ENCODE peak calls at places on chromosomes 13 and 19, in six cellular contexts. One of them, this sample, is unnamed.

GRCh38 chr19:6551607-6552450 is 21.0 kb downstream of the TNFSF9 start:
- DNase-seq in dorsolateral prefrontal cortex: no peak
- DNase-seq in brain microvascular endothelial cell: no peak
- DNase-seq in K562: peak; percentile 74
- DNase-seq in mesendoderm: peak; percentile 85
- DNase-seq in tibial artery: no peak
- DNase-seq in this sample: peak; percentile 94

GRCh38 chr13:111115841-111116500 is 861 bp downstream of the ARHGEF7 start:
- DNase-seq in dorsolateral prefrontal cortex: no peak
- DNase-seq in tibial artery: peak; percentile 88
- DNase-seq in K562: no peak
- DNase-seq in brain microvascular endothelial cell: peak; percentile 86
- DNase-seq in mesendoderm: peak; percentile 47
- DNase-seq in this sample: no peak

GRCh38 chr13:95641291-95641811 is 3.2 kb downstream of the DZIP1 start:
- DNase-seq in brain microvascular endothelial cell: no peak
- DNase-seq in dorsolateral prefrontal cortex: peak; percentile 78
- DNase-seq in mesendoderm: no peak
- DNase-seq in K562: no peak
- DNase-seq in tibial artery: no peak
- DNase-seq in this sample: no peak

GRCh38 chr13:71515639-71516038 is 351.4 kb downstream of the DACH1 start:
- DNase-seq in K562: no peak
- DNase-seq in dorsolateral prefrontal cortex: no peak
- DNase-seq in brain microvascular endothelial cell: no peak
- DNase-seq in mesendoderm: no peak
- DNase-seq in tibial artery: no peak
- DNase-seq in this sample: no peak

GRCh38 chr19:5294403-5295160 is 46.0 kb downstream of the PTPRS start:
- DNase-seq in tibial artery: no peak
- DNase-seq in mesendoderm: no peak
- DNase-seq in dorsolateral prefrontal cortex: no peak
- DNase-seq in K562: no peak
- DNase-seq in brain microvascular endothelial cell: no peak
- DNase-seq in this sample: no peak

GRCh38 chr13:41995946-41996345 is 35.0 kb upstream of the VWA8 start:
- DNase-seq in K562: peak; percentile 88
- DNase-seq in mesendoderm: no peak
- DNase-seq in brain microvascular endothelial cell: peak; percentile 80
- DNase-seq in tibial artery: no peak
- DNase-seq in dorsolateral prefrontal cortex: no peak
- DNase-seq in this sample: no peak

GRCh38 chr19:4584670-4585460 is 25.4 kb upstream of the SEMA6B start:
- DNase-seq in brain microvascular endothelial cell: no peak
- DNase-seq in tibial artery: no peak
- DNase-seq in mesendoderm: peak; percentile 50
- DNase-seq in dorsolateral prefrontal cortex: peak; percentile 70
- DNase-seq in K562: peak; percentile 57
- DNase-seq in this sample: no peak

GRCh38 chr13:75790198-75790970 is 154.3 kb downstream of the LMO7 start:
- DNase-seq in tibial artery: no peak
- DNase-seq in brain microvascular endothelial cell: no peak
- DNase-seq in dorsolateral prefrontal cortex: no peak
- DNase-seq in mesendoderm: no peak
- DNase-seq in K562: no peak
- DNase-seq in this sample: no peak

GRCh38 chr13:73245271-73245670 is 186.5 kb downstream of the KLF5 start:
- DNase-seq in mesendoderm: peak; percentile 37
- DNase-seq in tibial artery: no peak
- DNase-seq in brain microvascular endothelial cell: no peak
- DNase-seq in K562: no peak
- DNase-seq in dorsolateral prefrontal cortex: no peak
- DNase-seq in this sample: no peak

GRCh38 chr19:35752746-35753350 is 4.0 kb downstream of the HSPB6 start:
- DNase-seq in mesendoderm: no peak
- DNase-seq in tibial artery: no peak
- DNase-seq in brain microvascular endothelial cell: no peak
- DNase-seq in dorsolateral prefrontal cortex: no peak
- DNase-seq in K562: no peak
- DNase-seq in this sample: no peak

GRCh38 chr19:17326595-17326966 is 8.1 kb downstream of the ANO8 start:
- DNase-seq in dorsolateral prefrontal cortex: no peak
- DNase-seq in K562: no peak
- DNase-seq in mesendoderm: peak; percentile 89
- DNase-seq in tibial artery: no peak
- DNase-seq in brain microvascular endothelial cell: no peak
- DNase-seq in this sample: no peak

GRCh38 chr13:31595568-31595967 is 143.8 kb upstream of the RXFP2 start:
- DNase-seq in K562: no peak
- DNase-seq in mesendoderm: no peak
- DNase-seq in dorsolateral prefrontal cortex: no peak
- DNase-seq in tibial artery: no peak
- DNase-seq in brain microvascular endothelial cell: no peak
- DNase-seq in this sample: no peak

GRCh38 chr13:99376924-99377323 is 69.7 kb upstream of the GPR183 start:
- DNase-seq in brain microvascular endothelial cell: no peak
- DNase-seq in dorsolateral prefrontal cortex: no peak
- DNase-seq in mesendoderm: no peak
- DNase-seq in K562: no peak
- DNase-seq in tibial artery: no peak
- DNase-seq in this sample: no peak

GRCh38 chr19:48290341-48290922 is 20.6 kb downstream of the ZNF114 start:
- DNase-seq in tibial artery: no peak
- DNase-seq in mesendoderm: peak; percentile 96
- DNase-seq in dorsolateral prefrontal cortex: no peak
- DNase-seq in K562: no peak
- DNase-seq in brain microvascular endothelial cell: peak; percentile 53
- DNase-seq in this sample: no peak

GRCh38 chr19:47598407-47599349 is 10.3 kb upstream of the BICRA start:
- DNase-seq in brain microvascular endothelial cell: peak; percentile 95
- DNase-seq in dorsolateral prefrontal cortex: no peak
- DNase-seq in tibial artery: peak; percentile 89
- DNase-seq in mesendoderm: peak; percentile 97
- DNase-seq in K562: no peak
- DNase-seq in this sample: no peak

GRCh38 chr19:33235269-33235995 is 9.8 kb upstream of the SLC7A10 start:
- DNase-seq in K562: peak; percentile 80
- DNase-seq in brain microvascular endothelial cell: peak; percentile 61
- DNase-seq in tibial artery: peak; percentile 84
- DNase-seq in dorsolateral prefrontal cortex: peak; percentile 78
- DNase-seq in mesendoderm: peak; percentile 81
- DNase-seq in this sample: peak; percentile 88

GRCh38 chr19:13781547-13781946 is 7.3 kb downstream of the C19orf53 start:
- DNase-seq in dorsolateral prefrontal cortex: peak; percentile 68
- DNase-seq in K562: peak; percentile 76
- DNase-seq in mesendoderm: peak; percentile 91
- DNase-seq in tibial artery: peak; percentile 95
- DNase-seq in brain microvascular endothelial cell: peak; percentile 72
- DNase-seq in this sample: no peak

GRCh38 chr19:41298327-41298964 is 11.5 kb upstream of the CCDC97 start:
- DNase-seq in brain microvascular endothelial cell: peak; percentile 91
- DNase-seq in tibial artery: peak; percentile 87
- DNase-seq in mesendoderm: peak; percentile 80
- DNase-seq in K562: no peak
- DNase-seq in dorsolateral prefrontal cortex: no peak
- DNase-seq in this sample: no peak

GRCh38 chr19:11160119-11160768 is 4.7 kb upstream of the SPC24 start:
- DNase-seq in dorsolateral prefrontal cortex: no peak
- DNase-seq in mesendoderm: no peak
- DNase-seq in tibial artery: no peak
- DNase-seq in brain microvascular endothelial cell: no peak
- DNase-seq in K562: peak; percentile 75
- DNase-seq in this sample: no peak

GRCh38 chr19:47035127-47035494 is 13.3 kb downstream of the TMEM160 start:
- DNase-seq in dorsolateral prefrontal cortex: no peak
- DNase-seq in brain microvascular endothelial cell: no peak
- DNase-seq in K562: peak; percentile 84
- DNase-seq in mesendoderm: peak; percentile 59
- DNase-seq in tibial artery: no peak
- DNase-seq in this sample: peak; percentile 82

GRCh38 chr13:26007261-26007765 is 44.5 kb downstream of the SHISA2 start:
- DNase-seq in dorsolateral prefrontal cortex: no peak
- DNase-seq in brain microvascular endothelial cell: no peak
- DNase-seq in K562: no peak
- DNase-seq in mesendoderm: no peak
- DNase-seq in tibial artery: no peak
- DNase-seq in this sample: no peak

GRCh38 chr13:80556291-80556690 is 215.4 kb upstream of the SPRY2 start:
- DNase-seq in K562: peak; percentile 8
- DNase-seq in mesendoderm: no peak
- DNase-seq in dorsolateral prefrontal cortex: no peak
- DNase-seq in brain microvascular endothelial cell: peak; percentile 67
- DNase-seq in tibial artery: no peak
- DNase-seq in this sample: no peak

GRCh38 chr13:48489003-48489402 is 43.9 kb downstream of the RCBTB2 start:
- DNase-seq in tibial artery: no peak
- DNase-seq in mesendoderm: no peak
- DNase-seq in dorsolateral prefrontal cortex: no peak
- DNase-seq in brain microvascular endothelial cell: no peak
- DNase-seq in K562: no peak
- DNase-seq in this sample: peak; percentile 64

GRCh38 chr13:48491423-48492122 is 41.3 kb downstream of the RCBTB2 start:
- DNase-seq in tibial artery: no peak
- DNase-seq in K562: no peak
- DNase-seq in dorsolateral prefrontal cortex: no peak
- DNase-seq in mesendoderm: no peak
- DNase-seq in brain microvascular endothelial cell: no peak
- DNase-seq in this sample: peak; percentile 57

GRCh38 chr13:48489666-48490065 is 43.2 kb downstream of the RCBTB2 start:
- DNase-seq in brain microvascular endothelial cell: no peak
- DNase-seq in tibial artery: no peak
- DNase-seq in dorsolateral prefrontal cortex: no peak
- DNase-seq in mesendoderm: no peak
- DNase-seq in K562: no peak
- DNase-seq in this sample: peak; percentile 75

GRCh38 chr13:48492123-48493075 is 40.5 kb downstream of the RCBTB2 start:
- DNase-seq in mesendoderm: no peak
- DNase-seq in tibial artery: peak; percentile 84
- DNase-seq in K562: peak; percentile 53
- DNase-seq in dorsolateral prefrontal cortex: peak; percentile 76
- DNase-seq in brain microvascular endothelial cell: peak; percentile 11
- DNase-seq in this sample: peak; percentile 98

GRCh38 chr13:48490241-48490640 is 42.6 kb downstream of the RCBTB2 start:
- DNase-seq in K562: no peak
- DNase-seq in dorsolateral prefrontal cortex: no peak
- DNase-seq in mesendoderm: no peak
- DNase-seq in tibial artery: no peak
- DNase-seq in brain microvascular endothelial cell: no peak
- DNase-seq in this sample: peak; percentile 38
- H3K4me3 ChIP-seq in K562: no peak overlapping the region
- H3K4me3 ChIP-seq in dorsolateral prefrontal cortex: no peak overlapping the region
- H3K4me3 ChIP-seq in mesendoderm: no peak overlapping the region
- H3K4me3 ChIP-seq in tibial artery: no peak overlapping the region
- H3K4me3 ChIP-seq in brain microvascular endothelial cell: no peak overlapping the region
- H3K4me3 ChIP-seq in this sample: peak overlapping the region; percentile 64

GRCh38 chr13:21676611-21677021 is 5.7 kb downstream of the FGF9 start:
- DNase-seq in dorsolateral prefrontal cortex: no peak
- DNase-seq in tibial artery: no peak
- DNase-seq in brain microvascular endothelial cell: no peak
- DNase-seq in mesendoderm: peak; percentile 73
- DNase-seq in K562: peak; percentile 10
- DNase-seq in this sample: peak; percentile 64

GRCh38 chr13:21674271-21675009 is 3.6 kb downstream of the FGF9 start:
- DNase-seq in tibial artery: no peak
- DNase-seq in K562: no peak
- DNase-seq in mesendoderm: peak; percentile 53
- DNase-seq in brain microvascular endothelial cell: no peak
- DNase-seq in dorsolateral prefrontal cortex: peak; percentile 54
- DNase-seq in this sample: no peak

GRCh38 chr13:21675095-21676007 is 4.5 kb downstream of the FGF9 start:
- DNase-seq in mesendoderm: peak; percentile 37
- DNase-seq in tibial artery: no peak
- DNase-seq in dorsolateral prefrontal cortex: peak; percentile 70
- DNase-seq in K562: no peak
- DNase-seq in brain microvascular endothelial cell: no peak
- DNase-seq in this sample: peak; percentile 53

GRCh38 chr13:21673592-21674270 is 2.9 kb downstream of the FGF9 start:
- DNase-seq in mesendoderm: peak; percentile 66
- DNase-seq in brain microvascular endothelial cell: no peak
- DNase-seq in tibial artery: no peak
- DNase-seq in dorsolateral prefrontal cortex: peak; percentile 65
- DNase-seq in K562: peak; percentile 17
- DNase-seq in this sample: peak; percentile 75

DNA sequence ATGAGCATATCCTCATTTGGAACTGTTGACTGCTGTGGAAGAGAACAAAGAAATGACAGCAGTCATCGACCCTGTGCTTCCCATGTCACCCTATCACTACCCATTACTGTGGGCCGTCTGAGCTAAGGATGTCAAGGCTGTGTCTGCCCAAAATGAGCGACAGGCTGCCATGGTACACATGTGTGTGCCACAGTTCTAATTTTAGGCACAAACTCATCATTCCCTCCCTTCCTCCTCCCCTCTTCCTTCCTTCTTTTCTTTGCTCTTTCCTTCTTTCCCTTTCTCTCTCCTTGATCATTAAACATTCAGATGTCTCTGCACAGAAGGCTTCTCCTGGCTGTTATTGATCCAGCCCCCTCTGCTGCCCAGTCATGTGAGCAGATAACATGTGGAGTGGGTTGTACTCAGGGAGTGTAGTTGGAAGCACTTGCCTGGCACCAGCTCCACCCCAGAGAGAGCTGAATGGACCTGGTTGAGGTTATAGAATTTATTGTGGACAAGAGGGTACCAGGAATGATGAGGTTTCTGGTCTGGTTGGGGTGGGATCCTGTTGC is 6.3 kb downstream of the FGF9 start:
- DNase-seq in dorsolateral prefrontal cortex: no peak
- DNase-seq in mesendoderm: no peak
- DNase-seq in K562: no peak
- DNase-seq in brain microvascular endothelial cell: no peak
- DNase-seq in tibial artery: no peak
- DNase-seq in this sample: no peak
- H3K27me3 ChIP-seq in dorsolateral prefrontal cortex: no peaks in the 10 kb centered on the region
- H3K27me3 ChIP-seq in mesendoderm: peaks cover 13% of the 10 kb centered on the region
- H3K27me3 ChIP-seq in K562: peaks cover 7% of the 10 kb centered on the region
- H3K27me3 ChIP-seq in brain microvascular endothelial cell: peaks cover 42% of the 10 kb centered on the region
- H3K27me3 ChIP-seq in tibial artery: peaks cover 39% of the 10 kb centered on the region
- H3K27me3 ChIP-seq in this sample: no peaks in the 10 kb centered on the region

GRCh38 chr13:48539550-48539949 is 6.7 kb upstream of the RCBTB2 start:
- DNase-seq in brain microvascular endothelial cell: no peak
- DNase-seq in dorsolateral prefrontal cortex: no peak
- DNase-seq in tibial artery: no peak
- DNase-seq in K562: no peak
- DNase-seq in mesendoderm: no peak
- DNase-seq in this sample: no peak
- H3K27ac ChIP-seq in brain microvascular endothelial cell: no peak overlapping the region
- H3K27ac ChIP-seq in dorsolateral prefrontal cortex: no peak overlapping the region
- H3K27ac ChIP-seq in tibial artery: no peak overlapping the region
- H3K27ac ChIP-seq in K562: no peak overlapping the region
- H3K27ac ChIP-seq in mesendoderm: no peak overlapping the region
- H3K27ac ChIP-seq in this sample: no peak overlapping the region

DNA sequence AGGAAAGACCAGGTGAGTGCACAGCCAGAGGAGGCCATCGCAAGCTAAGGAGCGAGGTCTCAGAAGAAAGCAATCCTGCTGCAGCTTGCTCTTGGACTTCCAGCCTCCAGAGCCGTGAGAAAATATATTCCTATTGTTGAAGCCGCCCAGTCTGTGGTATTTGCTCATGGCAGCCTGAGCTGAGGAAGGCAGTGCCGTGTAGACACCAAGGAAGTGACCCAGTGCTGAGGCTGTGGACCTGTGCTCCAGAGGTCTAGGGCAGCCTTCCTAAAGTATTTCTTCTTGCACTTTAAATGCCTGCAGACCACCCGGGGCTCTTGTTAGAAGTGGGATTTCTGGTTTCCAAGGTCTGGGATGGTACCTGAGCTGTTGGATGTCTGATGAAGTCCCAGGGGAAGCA is 158.5 kb upstream of the KL start:
- DNase-seq in brain microvascular endothelial cell: no peak
- DNase-seq in K562: no peak
- DNase-seq in dorsolateral prefrontal cortex: no peak
- DNase-seq in tibial artery: no peak
- DNase-seq in mesendoderm: no peak
- DNase-seq in this sample: no peak
- H3K4me3 ChIP-seq in brain microvascular endothelial cell: no peak overlapping the region
- H3K4me3 ChIP-seq in K562: no peak overlapping the region
- H3K4me3 ChIP-seq in dorsolateral prefrontal cortex: no peak overlapping the region
- H3K4me3 ChIP-seq in tibial artery: no peak overlapping the region
- H3K4me3 ChIP-seq in mesendoderm: no peak overlapping the region
- H3K4me3 ChIP-seq in this sample: no peak overlapping the region

This sample was measured in Karpas-422.